ENCODE peak calls at places on chromosome 16, in seven cellular contexts. C, W, F, E, B, J and M are unnamed samples.

GRCh38 chr16:73216932-73217331 is 169.0 kb upstream of the ZFHX3 start:
- DNase-seq in W (no peak), F (no peak), B (no peak), C (no peak), J (no peak), E (no peak), M (no peak)

GRCh38 chr16:88851616-88852015 is 5.1 kb downstream of the GALNS start:
- DNase-seq in J (no peak), F (no peak), C (no peak), W (no peak), E (no peak), B (no peak), M (no peak)

GRCh38 chr16:23509763-23510153 is 536 bp downstream of the GGA2 start:
- DNase-seq in C (no peak), B (peak), W (peak), J (peak), F (peak), E (no peak), M (peak)

GRCh38 chr16:74710401-74710800 is 9.7 kb upstream of the MLKL start:
- DNase-seq in F (no peak), E (no peak), J (no peak), B (no peak), W (no peak), C (no peak), M (no peak)

GRCh38 chr16:17412221-17412620 is 58.5 kb downstream of the XYLT1 start:
- DNase-seq in E (no peak), J (no peak), F (no peak), C (no peak), W (no peak), B (no peak), M (no peak)

GRCh38 chr16:89711601-89712475 is 8.9 kb downstream of the VPS9D1 start:
- DNase-seq in F (peak), W (peak), J (peak), C (no peak), E (no peak), B (peak), M (peak)

GRCh38 chr16:75392911-75393310 is 40.4 kb downstream of the CFDP1 start:
- DNase-seq in C (no peak), J (no peak), W (peak), F (no peak), B (no peak), E (no peak), M (no peak)

GRCh38 chr16:66300501-66300900 is 66.0 kb upstream of the CDH5 start:
- DNase-seq in W (no peak), J (no peak), F (no peak), C (no peak), B (no peak), E (no peak), M (no peak)

GRCh38 chr16:57507414-57508083 is 21.3 kb upstream of the DOK4 start:
- DNase-seq in W (no peak), C (no peak), J (no peak), B (no peak), F (no peak), E (no peak), M (no peak)

GRCh38 chr16:85428168-85428898 is 184.8 kb upstream of the GSE1 start:
- DNase-seq in C (no peak), F (no peak), B (peak), E (no peak), W (no peak), J (no peak), M (peak)

GRCh38 chr16:85390511-85391174 is 222.5 kb upstream of the GSE1 start:
- DNase-seq in J (no peak), B (no peak), F (no peak), C (no peak), W (no peak), E (no peak), M (peak)

GRCh38 chr16:10876799-10877341 is at the start of gene CIITA:
- DNase-seq in J (peak), F (peak), E (peak), B (peak), W (no peak), C (no peak), M (peak)